ENCODE peak calls at places on chromosomes 1 and 21, in six cellular contexts. X is IMR-90, Y is neuronal stem cell, L is H1, B is mesenchymal stem cell, F is trophoblast cell. A is an unnamed sample.
A peak's percentile ranks its signal among the peaks of the same experiment; 100 is the strongest.

GRCh38 chr1:101371259-101371658 is 134.4 kb downstream of the S1PR1 start:
- DNase-seq in B (peak; percentile 76), Y (no peak), X (peak; percentile 87), F (peak; percentile 63), L (no peak), A (peak; percentile 52)

GRCh38 chr1:177469519-177469918 is 298.8 kb downstream of the BRINP2 start:
- DNase-seq in L (no peak), B (no peak), F (no peak), X (no peak), Y (no peak), A (no peak)

GRCh38 chr1:205504311-205505075 is at the start of gene CDK18:
- DNase-seq in Y (peak; percentile 49), X (no peak), B (peak; percentile 55), F (peak; percentile 51), L (peak; percentile 69), A (peak; percentile 90)

GRCh38 chr21:43942621-43943020 is 69.5 kb upstream of the TRAPPC10 start:
- DNase-seq in L (no peak), F (no peak), Y (no peak), X (no peak), B (no peak), A (no peak)

GRCh38 chr21:44845418-44846200 is 27.7 kb upstream of the SUMO3 start:
- DNase-seq in X (peak; percentile 24), L (peak; percentile 61), B (peak; percentile 67), Y (peak; percentile 55), F (peak; percentile 57), A (peak; percentile 87)

GRCh38 chr1:54546651-54547348 is 1.2 kb upstream of the ACOT11 start:
- DNase-seq in Y (no peak), B (peak; percentile 32), L (no peak), F (peak; percentile 9), X (no peak), A (no peak)

GRCh38 chr1:28642056-28642846 is 616 bp downstream of the TAF12 start:
- DNase-seq in X (peak; percentile 6), Y (peak; percentile 21), F (peak; percentile 34), B (no peak), L (no peak), A (no peak)

GRCh38 chr1:206634365-206635079 is 814 bp upstream of the DYRK3 start:
- DNase-seq in X (peak; percentile 88), L (no peak), B (peak; percentile 95), F (peak; percentile 99), Y (peak; percentile 86), A (peak; percentile 89)

GRCh38 chr21:46399686-46400085 is 59.0 kb upstream of the DIP2A start:
- DNase-seq in X (no peak), L (no peak), B (no peak), F (no peak), Y (no peak), A (no peak)

GRCh38 chr1:6485937-6486250 is 5.6 kb downstream of the PLEKHG5 start:
- DNase-seq in L (no peak), B (peak; percentile 18), F (no peak), Y (no peak), X (no peak), A (no peak)
- H3K4me3 ChIP-seq in L (peak overlapping the region; percentile 34), B (no peak overlapping the region), F (peak overlapping the region; percentile 79), Y (peak overlapping the region; percentile 62), X (peak overlapping the region; percentile 30), A (peak overlapping the region; percentile 30)

DNA sequence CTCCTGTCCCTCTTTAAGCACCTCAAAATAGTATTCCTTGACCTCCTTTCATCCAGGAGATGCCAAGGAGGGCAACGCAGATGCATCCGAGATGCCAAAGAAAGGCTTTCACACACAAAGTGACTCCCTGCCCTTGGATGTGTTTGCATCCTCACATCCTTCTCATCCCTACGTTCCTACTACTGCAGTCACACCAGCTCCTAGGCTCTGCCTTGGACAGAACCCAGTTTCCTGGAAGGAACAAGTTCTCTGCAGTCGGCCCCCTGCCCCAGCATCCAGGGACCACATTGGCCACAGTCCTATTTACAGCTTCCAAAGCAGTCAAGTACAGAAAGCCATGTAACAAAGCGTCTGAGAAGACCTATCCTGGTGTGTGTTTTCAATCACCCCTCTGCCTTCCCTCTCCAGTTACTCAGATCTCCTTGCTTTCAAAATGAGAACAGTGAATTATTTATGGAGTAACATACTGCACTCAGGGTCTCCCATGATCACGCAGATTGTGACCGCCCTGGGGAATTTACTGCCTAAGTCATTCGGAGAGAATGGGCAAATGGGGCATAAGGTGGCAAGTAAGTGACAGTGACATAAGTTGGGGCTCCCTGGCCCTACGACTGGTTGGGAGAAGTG is 21.8 kb upstream of the SRP9 start:
- DNase-seq in F (no peak), L (no peak), X (no peak), B (no peak), Y (no peak), A (no peak)
- H3K23ac ChIP-seq in F (no peak overlapping the region), L (no peak overlapping the region), X (peak overlapping the region; percentile 72), B (no peak overlapping the region), Y (no peak overlapping the region), A (no peak overlapping the region)

GRCh38 chr1:225447649-225448048 is 19.8 kb upstream of the LBR start:
- DNase-seq in L (no peak), Y (no peak), B (no peak), F (no peak), X (peak; percentile 42), A (no peak)
- H3K4me3 ChIP-seq in L (no peak overlapping the region), Y (no peak overlapping the region), B (peak overlapping the region; percentile 51), F (no peak overlapping the region), X (no peak overlapping the region), A (no peak overlapping the region)

GRCh38 chr21:17524635-17525034 is 11.8 kb downstream of the CXADR start:
- DNase-seq in Y (no peak), L (no peak), B (no peak), F (no peak), X (no peak), A (no peak)

GRCh38 chr21:17523007-17523451 is 10.2 kb downstream of the CXADR start:
- DNase-seq in X (no peak), L (no peak), Y (no peak), B (no peak), F (peak; percentile 75), A (peak; percentile 74)

GRCh38 chr21:17519208-17519738 is 6.4 kb downstream of the CXADR start:
- DNase-seq in B (no peak), F (no peak), Y (no peak), L (no peak), X (no peak), A (no peak)

GRCh38 chr21:17514124-17514481 is 1.3 kb downstream of the CXADR start:
- DNase-seq in F (peak; percentile 27), Y (peak; percentile 23), L (peak; percentile 41), B (no peak), X (no peak), A (peak; percentile 94)

DNA sequence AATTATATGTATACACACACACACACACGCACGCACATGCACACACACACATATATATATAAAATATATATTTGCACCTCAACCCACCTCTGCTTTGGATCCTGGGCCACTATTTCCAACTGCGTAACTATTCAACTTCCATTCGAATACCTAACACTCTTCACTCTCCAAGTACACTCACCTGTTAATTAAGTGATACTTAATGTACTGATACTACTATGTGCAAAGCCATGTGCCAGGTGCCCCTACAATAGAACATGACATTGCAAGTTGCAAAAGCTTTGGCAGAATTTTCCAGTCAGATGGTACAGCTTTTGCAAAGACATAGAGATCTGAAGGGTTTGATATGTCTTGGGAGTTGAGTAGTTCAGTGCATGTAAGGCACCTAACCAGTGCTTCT is 7.1 kb downstream of the CXADR start:
- DNase-seq in X (no peak), F (no peak), Y (no peak), L (no peak), B (no peak), A (no peak)
- H3K23ac ChIP-seq in X (no peak overlapping the region), F (no peak overlapping the region), Y (no peak overlapping the region), L (no peak overlapping the region), B (no peak overlapping the region), A (no peak overlapping the region)

GRCh38 chr1:11100149-11100493 is 452 bp upstream of the EXOSC10 start:
- DNase-seq in B (no peak), X (no peak), Y (no peak), L (no peak), F (peak; percentile 40), A (no peak)
- H3K4me3 ChIP-seq in B (peak overlapping the region; percentile 99), X (peak overlapping the region; percentile 81), Y (peak overlapping the region; percentile 90), L (peak overlapping the region; percentile 99), F (no peak overlapping the region), A (no peak overlapping the region)

DNA sequence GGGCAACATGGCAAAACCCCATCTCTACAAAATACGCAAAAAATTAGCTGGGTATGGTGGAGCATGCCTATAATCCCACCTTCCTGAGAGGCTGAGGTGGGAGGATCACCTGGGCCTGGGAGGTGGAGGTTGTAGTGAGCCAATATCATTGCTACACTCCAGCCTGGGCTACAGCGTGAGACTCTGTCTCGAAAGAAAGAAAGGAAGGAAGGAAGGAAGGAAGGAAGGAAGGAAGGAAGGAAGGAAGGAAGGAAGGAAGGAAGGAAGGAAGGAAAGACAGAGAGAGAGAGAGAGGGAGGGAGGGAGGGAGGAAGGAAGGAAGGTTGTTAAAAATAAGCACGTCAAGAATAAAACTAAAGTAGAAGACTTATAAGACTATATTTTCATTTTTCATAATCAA is 17.0 kb upstream of the ATP1A1 start:
- DNase-seq in L (no peak), B (no peak), Y (no peak), F (no peak), X (no peak), A (no peak)
- H3K23ac ChIP-seq in L (no peak overlapping the region), B (no peak overlapping the region), Y (no peak overlapping the region), F (no peak overlapping the region), X (no peak overlapping the region), A (no peak overlapping the region)

GRCh38 chr1:47416319-47417128 is 439 bp downstream of the FOXE3 start:
- DNase-seq in F (no peak), B (no peak), X (no peak), Y (peak; percentile 21), L (no peak), A (no peak)

GRCh38 chr1:47418122-47418521 is 2.0 kb downstream of the FOXE3 start:
- DNase-seq in B (no peak), L (no peak), Y (no peak), F (no peak), X (no peak), A (no peak)

GRCh38 chr1:47418681-47419272 is 2.7 kb downstream of the FOXE3 start:
- DNase-seq in Y (no peak), X (peak; percentile 20), L (no peak), B (no peak), F (peak; percentile 76), A (peak; percentile 49)

GRCh38 chr1:47415728-47416318 is at the start of gene FOXE3:
- DNase-seq in X (no peak), L (no peak), B (no peak), F (no peak), Y (no peak), A (no peak)

DNA sequence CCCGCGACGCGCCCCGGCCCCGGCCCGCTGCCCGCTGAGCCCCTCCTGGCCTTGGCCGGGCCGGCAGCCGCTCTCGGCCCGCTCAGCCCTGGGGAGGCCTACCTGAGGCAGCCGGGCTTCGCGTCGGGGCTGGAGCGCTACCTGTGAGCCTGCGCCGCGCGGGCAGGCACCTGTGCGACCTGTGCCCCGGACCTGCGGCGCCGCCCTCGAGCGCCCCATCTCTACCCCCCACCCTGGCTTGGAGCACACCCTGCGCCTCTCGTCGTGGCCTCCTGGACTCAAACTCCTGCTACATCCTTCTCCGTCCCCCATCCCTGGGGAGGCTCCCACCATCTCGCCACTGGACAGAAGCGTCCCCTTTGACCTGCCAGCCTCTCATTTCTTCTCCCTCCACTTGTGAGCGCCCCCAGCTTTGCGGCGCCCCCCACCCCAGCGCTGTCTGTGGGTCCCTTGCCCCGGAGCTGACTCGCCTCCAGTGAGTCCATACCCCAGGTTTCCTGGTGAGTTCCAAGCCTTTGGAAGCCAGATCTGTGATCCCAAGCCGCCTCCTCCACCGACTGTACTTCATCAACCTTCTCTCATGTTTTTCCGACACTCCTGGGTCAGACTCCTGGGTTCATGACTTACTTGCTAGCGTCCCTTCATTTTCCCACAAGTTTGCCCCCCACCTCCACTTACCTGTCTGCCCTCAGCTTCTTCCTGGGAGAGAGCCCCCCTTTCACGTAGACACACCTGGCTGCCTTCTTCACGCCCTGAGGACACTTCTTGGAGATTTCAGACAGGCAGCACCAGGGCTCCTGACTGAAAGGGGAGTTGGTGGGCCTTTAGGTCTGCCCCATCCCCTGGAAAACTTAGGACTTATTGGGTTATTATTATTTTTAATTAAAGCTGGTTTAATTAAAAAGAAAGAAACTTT is 1.3 kb downstream of the FOXE3 start:
- DNase-seq in L (no peak), X (no peak), F (no peak), B (no peak), Y (no peak), A (no peak)
- H3K4me3 ChIP-seq in L (no peak overlapping the region), X (no peak overlapping the region), F (no peak overlapping the region), B (no peak overlapping the region), Y (no peak overlapping the region), A (no peak overlapping the region)